ENCODE peak calls at places on chromosomes 1 and 21, in nine cellular contexts. Z is BE2C; A is stomach; W is stimulated activated CD4-positive, alpha-beta T cell treated with anti-CD3 and anti-CD28 coated beads, Interleukin-1b, Interleukin-23, amount 100 ng/mL, for 4 hours; F is tibial artery; E is NT2/D1; O is HFFc6; G is left ventricle myocardium inferior; V is caudate nucleus. C is an unnamed sample.
A peak's percentile ranks its signal among the peaks of the same experiment; 100 is the strongest.

GRCh38 chr21:31546402-31547155 is 112.9 kb upstream of the SOD1 start:
- DNase-seq in V (no peak), A (no peak), O (no peak), F (no peak), G (no peak), W (no peak), Z (no peak), E (no peak), C (no peak)

GRCh38 chr1:109620396-109620817 is 770 bp downstream of the AMPD2 start:
- DNase-seq in E (no peak), Z (peak; percentile 36), F (no peak), G (no peak), O (peak; percentile 53), V (no peak), A (no peak), W (no peak), C (peak; percentile 60)

GRCh38 chr1:208192989-208193388 is 51.2 kb downstream of the PLXNA2 start:
- DNase-seq in A (no peak), V (no peak), Z (no peak), F (peak; percentile 52), O (no peak), W (no peak), E (no peak), G (no peak), C (peak; percentile 67)

GRCh38 chr1:29753244-29753643 is 516.9 kb downstream of the PTPRU start:
- DNase-seq in W (no peak), Z (no peak), E (no peak), A (no peak), F (no peak), G (no peak), V (no peak), O (no peak), C (no peak)

GRCh38 chr1:78541479-78541878 is 50.7 kb downstream of the PTGFR start:
- DNase-seq in O (no peak), A (no peak), Z (no peak), W (no peak), V (no peak), F (no peak), G (no peak), E (no peak), C (no peak)

GRCh38 chr1:107992341-107992740 is 27.4 kb upstream of the VAV3 start:
- DNase-seq in E (no peak), F (no peak), G (no peak), A (no peak), Z (no peak), W (no peak), O (no peak), V (no peak), C (no peak)

GRCh38 chr1:167774710-167775109 is 52.9 kb downstream of the MPZL1 start:
- DNase-seq in F (no peak), E (no peak), Z (no peak), W (no peak), V (no peak), G (no peak), O (peak; percentile 26), A (no peak), C (no peak)

GRCh38 chr1:6460349-6461236 is 5.4 kb downstream of the TNFRSF25 start:
- DNase-seq in F (no peak), A (peak; percentile 36), W (peak; percentile 80), G (no peak), Z (no peak), E (no peak), V (no peak), O (no peak), C (no peak)

GRCh38 chr21:46229133-46229922 is 754 bp upstream of the LSS start:
- DNase-seq in E (peak; percentile 40), V (no peak), W (no peak), F (no peak), O (no peak), Z (peak; percentile 74), A (no peak), G (no peak), C (peak; percentile 66)

C was measured in left lobe of liver.